ENCODE peak calls at places on chromosomes 7 and 10, in seven cellular contexts. S is NCI-H2107; F is activated naive CD8-positive, alpha-beta T cell treated with anti-CD3 and anti-CD28 coated beads for 36 hours; P is cardiac fibroblast; T is body of pancreas; K is EL; V is fibroblast of the conjunctiva. Z is an unnamed sample.

GRCh38 chr7:151175047-151175792 is 7.7 kb upstream of the GBX1 start:
- DNase-seq in F (no peak), V (no peak), S (no peak), P (no peak), K (no peak), T (no peak), Z (no peak)

GRCh38 chr10:116274141-116274861 is 1.3 kb upstream of the GFRA1 start:
- DNase-seq in F (no peak), P (no peak), T (peak), V (no peak), S (no peak), K (peak), Z (no peak)

GRCh38 chr10:43361532-43362190 is 9.8 kb upstream of the FXYD4 start:
- DNase-seq in T (no peak), F (peak), V (no peak), S (no peak), P (no peak), K (no peak), Z (no peak)

GRCh38 chr10:22218448-22218847 is 633 bp upstream of the EBLN1 start:
- DNase-seq in P (no peak), T (no peak), K (no peak), V (no peak), F (no peak), S (no peak), Z (no peak)

GRCh38 chr7:33757563-33758165 is 147.7 kb upstream of the BMPER start:
- DNase-seq in V (no peak), K (peak), P (peak), S (no peak), T (peak), F (no peak), Z (peak)

GRCh38 chr7:77827999-77828398 is 29.4 kb downstream of the PHTF2 start:
- DNase-seq in P (no peak), V (no peak), S (no peak), T (no peak), F (no peak), K (no peak), Z (no peak)

GRCh38 chr7:114160925-114161324 is 242.1 kb upstream of the PPP1R3A start:
- DNase-seq in F (no peak), P (no peak), V (no peak), S (no peak), T (no peak), K (no peak), Z (no peak)

GRCh38 chr10:91745086-91745831 is 53.0 kb upstream of the TNKS2 start:
- DNase-seq in T (peak), F (no peak), K (peak), P (peak), V (peak), S (no peak), Z (no peak)

GRCh38 chr10:103870503-103870902 is 15.1 kb upstream of the SH3PXD2A start:
- DNase-seq in P (peak), S (no peak), K (peak), F (no peak), V (peak), T (no peak), Z (no peak)

GRCh38 chr7:38291117-38291647 is 17.7 kb upstream of the TARP start:
- DNase-seq in S (no peak), F (no peak), V (no peak), K (no peak), P (no peak), T (no peak), Z (no peak)

GRCh38 chr10:77386833-77387232 is 250.8 kb downstream of the KCNMA1 start:
- DNase-seq in S (no peak), V (no peak), T (no peak), K (peak), P (peak), F (peak), Z (no peak)

GRCh38 chr7:23418046-23418445 is 52.2 kb downstream of the IGF2BP3 start:
- DNase-seq in S (no peak), F (no peak), T (no peak), P (peak), V (peak), K (peak), Z (no peak)

GRCh38 chr10:62380002-62380401 is 5.8 kb downstream of the ZNF365 start:
- DNase-seq in V (peak), F (no peak), T (no peak), S (no peak), P (peak), K (peak), Z (no peak)

GRCh38 chr7:156474241-156474743 is 166.3 kb upstream of the RNF32 start:
- DNase-seq in T (no peak), V (no peak), K (peak), S (no peak), P (no peak), F (no peak), Z (no peak)

GRCh38 chr7:140159487-140159886 is 17.3 kb downstream of the KDM7A start:
- DNase-seq in K (peak), T (no peak), P (no peak), S (no peak), F (no peak), V (no peak), Z (no peak)

GRCh38 chr10:68139451-68140272 is 30.4 kb downstream of the MYPN start:
- DNase-seq in F (no peak), P (peak), V (no peak), S (no peak), T (no peak), K (peak), Z (no peak)

GRCh38 chr10:110709444-110709828 is 65.3 kb downstream of the RBM20 start:
- DNase-seq in V (no peak), S (no peak), K (no peak), P (no peak), F (no peak), T (no peak), Z (no peak)

GRCh38 chr7:80240265-80241025 is 105.8 kb downstream of the GNAI1 start:
- DNase-seq in T (no peak), K (no peak), S (no peak), V (no peak), F (no peak), P (peak), Z (no peak)

GRCh38 chr7:123660514-123661354 is 5.1 kb downstream of the LMOD2 start:
- DNase-seq in F (no peak), T (no peak), V (no peak), S (no peak), K (no peak), P (no peak), Z (no peak)

GRCh38 chr10:68342909-68343516 is 10.3 kb upstream of the PBLD start:
- DNase-seq in V (no peak), P (no peak), F (no peak), K (peak), T (no peak), S (no peak), Z (no peak)

GRCh38 chr7:111098011-111098925 is 7.3 kb downstream of the LRRN3 start:
- DNase-seq in V (no peak), F (peak), P (peak), K (peak), T (no peak), S (peak), Z (peak)

GRCh38 chr10:110008518-110009339 is 945 bp downstream of the ADD3 start:
- DNase-seq in T (peak), F (peak), S (no peak), P (no peak), V (no peak), K (no peak), Z (no peak)

GRCh38 chr7:92831716-92832622 is 4.4 kb downstream of the CDK6 start:
- DNase-seq in F (no peak), P (peak), S (no peak), V (peak), K (peak), T (no peak), Z (no peak)

GRCh38 chr10:59891919-59892318 is 14.4 kb downstream of the CCDC6 start:
- DNase-seq in S (no peak), P (no peak), K (no peak), T (no peak), V (no peak), F (no peak), Z (no peak)

GRCh38 chr10:110487411-110488123 is 10.1 kb upstream of the DUSP5 start:
- DNase-seq in T (no peak), V (no peak), P (no peak), S (no peak), F (no peak), K (peak), Z (no peak)

GRCh38 chr10:103276941-103277712 is at the start of gene INA:
- DNase-seq in K (peak), S (peak), T (no peak), V (no peak), P (peak), F (peak), Z (peak)

GRCh38 chr10:53023411-53023810 is 250.8 kb upstream of the MBL2 start:
- DNase-seq in V (no peak), S (no peak), T (no peak), P (no peak), F (no peak), K (no peak), Z (no peak)

GRCh38 chr10:33453081-33453850 is 118.8 kb upstream of the NRP1 start:
- DNase-seq in P (no peak), S (no peak), F (no peak), K (peak), T (no peak), V (no peak), Z (no peak)

GRCh38 chr10:86366033-86366901 is at the start of gene GRID1:
- DNase-seq in V (no peak), T (peak), K (no peak), P (peak), S (no peak), F (peak), Z (peak)

GRCh38 chr10:119242191-119242590 is 34.8 kb downstream of the GRK5 start:
- DNase-seq in S (no peak), P (no peak), T (no peak), K (no peak), V (no peak), F (no peak), Z (no peak)

GRCh38 chr10:47348661-47349470 is 703 bp downstream of the RBP3 start:
- DNase-seq in K (no peak), S (no peak), T (no peak), P (no peak), F (no peak), V (no peak), Z (no peak)